ENCODE peak calls at places on chromosomes 7 and 10, in six cellular contexts. T is naive thymus-derived CD8-positive, alpha-beta T cell; Z is midbrain; R is cardiac fibroblast; G is MCF 10A; Q is NCI-H1417. I is an unnamed sample.

GRCh38 chr10:17784701-17785100 is 24.4 kb upstream of the MRC1 start:
- DNase-seq in T (no peak), Z (no peak), R (peak; percentile 37), G (peak; percentile 53), Q (no peak), I (no peak)

GRCh38 chr10:101780818-101781654 is 2.2 kb downstream of the NPM3 start:
- DNase-seq in T (peak; percentile 75), Z (peak; percentile 65), R (peak; percentile 70), G (peak; percentile 71), Q (peak; percentile 60), I (peak; percentile 18)

GRCh38 chr7:157797361-157797760 is 460.6 kb downstream of the DNAJB6 start:
- DNase-seq in T (no peak), Z (no peak), R (no peak), G (no peak), Q (no peak), I (no peak)

GRCh38 chr10:69088801-69089501 is 1.0 kb downstream of the SRGN start:
- DNase-seq in T (peak; percentile 82), Z (no peak), R (peak; percentile 85), G (peak; percentile 38), Q (no peak), I (no peak)

GRCh38 chr7:116512524-116513188 is 12.2 kb upstream of the CAV1 start:
- DNase-seq in T (no peak), Z (no peak), R (peak; percentile 56), G (peak; percentile 35), Q (no peak), I (no peak)

GRCh38 chr10:78492424-78492823 is 458.8 kb downstream of the RPS24 start:
- DNase-seq in T (no peak), Z (no peak), R (no peak), G (no peak), Q (no peak), I (no peak)

GRCh38 chr10:49761201-49761788 is 828 bp downstream of the OGDHL start:
- DNase-seq in T (no peak), Z (no peak), R (no peak), G (no peak), Q (no peak), I (no peak)

GRCh38 chr10:128854965-128855364 is 612.1 kb upstream of the MGMT start:
- DNase-seq in T (no peak), Z (peak; percentile 84), R (peak; percentile 93), G (peak; percentile 55), Q (no peak), I (no peak)

GRCh38 chr7:42947531-42947930 is 15.4 kb downstream of the MRPL32 start:
- DNase-seq in T (no peak), Z (no peak), R (no peak), G (no peak), Q (no peak), I (no peak)